ENCODE peak calls at places on chromosome 22, in ten cellular contexts. K is activated T-helper 1 cell treated with Interleukin-2 at 50 U/mL for 16 hours; D is activated gamma-delta T cell; C is nephron progenitor cell; Y is retinal pigment epithelial cell; H is activated CD4-positive, alpha-beta T cell treated with anti-CD3 and anti-CD28 coated beads, Interleukin-2, amount 10 ng/mL, durations not matched to agents 7 days and 5 days; R is naive B cell; X is stimulated activated CD4-positive, alpha-beta T cell treated with anti-CD3 and anti-CD28 coated beads, Interleukin-1b, Interleukin-23, amount 100 ng/mL, for 24 hours; L is GM04504; I is T-helper 1 cell. O is an unnamed sample.
A peak's percentile ranks its signal among the peaks of the same experiment; 100 is the strongest.

GRCh38 chr22:21990449-21991308 is 8.1 kb upstream of the TOP3B start:
- DNase-seq in I (no peak), H (no peak), L (no peak), K (no peak), Y (no peak), X (no peak), R (no peak), D (no peak), C (no peak), O (no peak)

GRCh38 chr22:19178065-19178658 is 374 bp downstream of the SLC25A1 start:
- DNase-seq in C (peak; percentile 73), R (peak; percentile 56), K (peak; percentile 38), I (peak; percentile 65), X (no peak), Y (no peak), L (no peak), H (peak; percentile 66), D (peak; percentile 54), O (no peak)

GRCh38 chr22:49151256-49152131 is 676.2 kb downstream of the BRD1 start:
- DNase-seq in L (no peak), Y (no peak), D (no peak), X (no peak), I (no peak), C (no peak), R (no peak), H (no peak), K (no peak), O (no peak)

GRCh38 chr22:30717331-30717921 is 22.8 kb downstream of the OSBP2 start:
- DNase-seq in X (no peak), K (no peak), C (no peak), D (no peak), R (no peak), L (peak; percentile 52), Y (no peak), I (no peak), H (no peak), O (no peak)

GRCh38 chr22:39871008-39871798 is 22.4 kb downstream of the ENTHD1 start:
- DNase-seq in Y (no peak), K (no peak), I (no peak), D (no peak), L (no peak), C (no peak), X (no peak), R (no peak), H (no peak), O (no peak)

GRCh38 chr22:44309137-44309536 is 3.6 kb downstream of the SHISAL1 start:
- DNase-seq in Y (peak; percentile 72), H (no peak), C (no peak), X (no peak), L (peak; percentile 93), R (no peak), D (no peak), K (no peak), I (no peak), O (no peak)

GRCh38 chr22:48031589-48031988 is 1269.1 kb downstream of the TBC1D22A start:
- DNase-seq in L (no peak), R (no peak), D (no peak), X (no peak), Y (no peak), C (no peak), H (no peak), K (no peak), I (no peak), O (no peak)

GRCh38 chr22:39913321-39913720 is 12.4 kb downstream of the GRAP2 start:
- DNase-seq in H (no peak), Y (peak; percentile 36), R (no peak), K (no peak), D (no peak), I (no peak), C (no peak), X (no peak), L (no peak), O (no peak)

GRCh38 chr22:23583153-23583552 is 3.1 kb upstream of the IGLL1 start:
- DNase-seq in I (no peak), X (no peak), D (no peak), Y (no peak), K (no peak), R (no peak), C (no peak), H (no peak), L (no peak), O (no peak)

GRCh38 chr22:49954991-49955580 is 5.5 kb upstream of the PIM3 start:
- DNase-seq in L (no peak), I (no peak), R (no peak), H (no peak), C (no peak), Y (no peak), D (no peak), X (no peak), K (no peak), O (no peak)

GRCh38 chr22:22857607-22858558 is 29.7 kb upstream of the IGLL5 start:
- DNase-seq in X (no peak), C (no peak), D (no peak), I (no peak), H (no peak), Y (no peak), L (no peak), K (no peak), R (no peak), O (no peak)

GRCh38 chr22:37357471-37357870 is 69.8 kb downstream of the ELFN2 start:
- DNase-seq in Y (no peak), R (no peak), L (no peak), I (no peak), X (no peak), H (no peak), D (no peak), C (no peak), K (no peak), O (no peak)

GRCh38 chr22:46574993-46575914 is 37.8 kb upstream of the CELSR1 start:
- DNase-seq in X (no peak), Y (no peak), K (no peak), L (no peak), H (no peak), D (no peak), C (no peak), I (no peak), R (no peak), O (no peak)

GRCh38 chr22:40838486-40838885 is 18.0 kb downstream of the ST13 start:
- DNase-seq in Y (no peak), R (no peak), C (no peak), I (no peak), H (no peak), K (no peak), D (no peak), X (no peak), L (no peak), O (no peak)

GRCh38 chr22:29040385-29041275 is 21.0 kb downstream of the C22orf31 start:
- DNase-seq in I (peak; percentile 40), L (peak; percentile 81), Y (no peak), X (peak; percentile 40), H (peak; percentile 81), K (peak; percentile 38), D (no peak), C (peak; percentile 68), R (peak; percentile 58), O (no peak)

GRCh38 chr22:22417495-22418162 is 90.9 kb downstream of the ZNF280B start:
- DNase-seq in I (no peak), K (no peak), D (no peak), L (no peak), H (no peak), Y (no peak), X (no peak), R (no peak), C (no peak), O (no peak)

GRCh38 chr22:37561209-37562048 is 1.1 kb downstream of the CDC42EP1 start:
- DNase-seq in L (peak; percentile 73), H (peak; percentile 70), D (peak; percentile 35), C (peak; percentile 93), X (peak; percentile 79), K (peak; percentile 47), R (peak; percentile 60), Y (no peak), I (peak; percentile 58), O (no peak)

GRCh38 chr22:49966041-49966715 is 5.6 kb downstream of the PIM3 start:
- DNase-seq in L (no peak), D (no peak), K (no peak), C (no peak), I (peak; percentile 5), Y (no peak), X (no peak), R (peak; percentile 30), H (no peak), O (no peak)

GRCh38 chr22:37274380-37274862 is 7.9 kb upstream of the CYTH4 start:
- DNase-seq in K (no peak), I (no peak), Y (no peak), C (no peak), D (no peak), L (no peak), R (peak; percentile 48), X (no peak), H (no peak), O (no peak)

GRCh38 chr22:41826001-41826400 is 6.9 kb upstream of the SREBF2 start:
- DNase-seq in D (no peak), I (no peak), R (no peak), L (no peak), X (no peak), K (no peak), C (no peak), H (no peak), Y (no peak), O (no peak)

GRCh38 chr22:37547249-37547741 is 13.0 kb upstream of the CDC42EP1 start:
- DNase-seq in L (no peak), D (no peak), Y (no peak), R (no peak), C (no peak), I (no peak), H (no peak), X (no peak), K (no peak), O (no peak)

GRCh38 chr22:33116846-33117547 is 58.8 kb upstream of the SYN3 start:
- DNase-seq in Y (no peak), K (no peak), X (no peak), D (no peak), R (no peak), H (no peak), I (no peak), C (no peak), L (no peak), O (no peak)

GRCh38 chr22:22848364-22848866 is 39.2 kb upstream of the IGLL5 start:
- DNase-seq in K (peak; percentile 48), X (peak; percentile 61), L (peak; percentile 5), C (peak; percentile 79), I (peak; percentile 47), D (no peak), R (peak; percentile 62), Y (peak; percentile 6), H (peak; percentile 79), O (no peak)

GRCh38 chr22:43917523-43917922 is 6.1 kb upstream of the PNPLA3 start:
- DNase-seq in L (no peak), Y (no peak), D (no peak), K (no peak), C (no peak), X (no peak), H (no peak), I (no peak), R (no peak), O (no peak)

GRCh38 chr22:17429516-17429915 is 60.3 kb downstream of the CECR2 start:
- DNase-seq in D (no peak), Y (no peak), R (no peak), X (no peak), H (no peak), I (no peak), C (no peak), K (no peak), L (no peak), O (peak; percentile 15)

GRCh38 chr22:24698266-24698926 is 76.1 kb downstream of the PIWIL3 start:
- DNase-seq in L (no peak), I (no peak), H (no peak), Y (no peak), X (no peak), D (no peak), C (no peak), K (no peak), R (no peak), O (no peak)

GRCh38 chr22:33461698-33462434 is 403.7 kb upstream of the SYN3 start:
- DNase-seq in L (no peak), H (no peak), I (no peak), R (no peak), K (no peak), C (no peak), D (no peak), Y (no peak), X (no peak), O (no peak)

GRCh38 chr22:47297261-47298016 is 535.0 kb downstream of the TBC1D22A start:
- DNase-seq in R (no peak), H (no peak), Y (no peak), D (no peak), L (no peak), X (no peak), K (no peak), I (no peak), C (no peak), O (no peak)